ENCODE peak calls at places on chromosomes 11 and 22, in seven cellular contexts. M, S, C, I, V, N and H are unnamed samples.

GRCh38 chr11:126133902-126134301 is 71.2 kb upstream of the CDON start:
- DNase-seq in M (no peak), S (no peak), C (no peak), I (no peak), V (no peak), N (no peak), H (no peak)

GRCh38 chr22:46136539-46137217 is 13.6 kb upstream of the PPARA start:
- DNase-seq in M (no peak), S (no peak), C (no peak), I (no peak), V (no peak), N (no peak), H (no peak)

GRCh38 chr11:65718964-65719492 is 1.6 kb downstream of the RNASEH2C start:
- DNase-seq in M (no peak), S (peak; percentile 32), C (no peak), I (peak; percentile 12), V (no peak), N (no peak), H (no peak)

GRCh38 chr11:110076388-110076965 is 16.7 kb upstream of the ZC3H12C start:
- DNase-seq in M (no peak), S (peak; percentile 59), C (no peak), I (peak; percentile 81), V (no peak), N (no peak), H (peak; percentile 90)

GRCh38 chr11:2511421-2512369 is 66.9 kb downstream of the KCNQ1 start:
- DNase-seq in M (peak; percentile 11), S (no peak), C (no peak), I (no peak), V (no peak), N (no peak), H (no peak)

GRCh38 chr11:14110629-14111028 is 148.1 kb downstream of the SPON1 start:
- DNase-seq in M (no peak), S (no peak), C (no peak), I (no peak), V (no peak), N (no peak), H (no peak)

GRCh38 chr11:109291553-109291952 is 130.4 kb upstream of the C11orf87 start:
- DNase-seq in M (no peak), S (no peak), C (no peak), I (peak; percentile 37), V (no peak), N (no peak), H (no peak)

GRCh38 chr22:30310881-30311771 is 15.6 kb downstream of the TBC1D10A start:
- DNase-seq in M (no peak), S (peak; percentile 38), C (no peak), I (peak; percentile 61), V (no peak), N (no peak), H (no peak)

GRCh38 chr11:67272327-67273259 is 6.3 kb downstream of the GRK2 start:
- DNase-seq in M (no peak), S (no peak), C (no peak), I (no peak), V (peak; percentile 4), N (no peak), H (no peak)

GRCh38 chr22:37208401-37209139 is 3.7 kb downstream of the SSTR3 start:
- DNase-seq in M (peak; percentile 8), S (no peak), C (no peak), I (no peak), V (no peak), N (no peak), H (no peak)

GRCh38 chr11:6431861-6432260 is 8.9 kb downstream of the HPX start:
- DNase-seq in M (no peak), S (peak; percentile 41), C (no peak), I (peak; percentile 86), V (no peak), N (no peak), H (peak; percentile 88)

GRCh38 chr11:73584831-73585230 is 13.1 kb downstream of the FAM168A start:
- DNase-seq in M (no peak), S (no peak), C (no peak), I (no peak), V (no peak), N (no peak), H (no peak)

GRCh38 chr11:45846174-45846675 is 1.1 kb upstream of the CRY2 start:
- DNase-seq in M (no peak), S (no peak), C (no peak), I (no peak), V (no peak), N (no peak), H (no peak)

GRCh38 chr11:18723991-18724390 is 2.0 kb downstream of the IGSF22 start:
- DNase-seq in M (no peak), S (no peak), C (no peak), I (no peak), V (no peak), N (no peak), H (no peak)

GRCh38 chr11:8722156-8722555 is 39.6 kb downstream of the RPL27A start:
- DNase-seq in M (no peak), S (peak; percentile 72), C (no peak), I (no peak), V (no peak), N (no peak), H (peak; percentile 32)

GRCh38 chr11:13149991-13150390 is 127.6 kb upstream of the BMAL1 start:
- DNase-seq in M (no peak), S (no peak), C (no peak), I (peak; percentile 55), V (no peak), N (no peak), H (no peak)

GRCh38 chr11:11980841-11981308 is 27.6 kb downstream of the DKK3 start:
- DNase-seq in M (no peak), S (peak; percentile 54), C (no peak), I (no peak), V (no peak), N (no peak), H (no peak)

GRCh38 chr22:31036671-31037550 is 44.2 kb upstream of the SMTN start:
- DNase-seq in M (no peak), S (peak; percentile 47), C (no peak), I (peak; percentile 67), V (no peak), N (no peak), H (peak; percentile 39)

GRCh38 chr11:67237574-67237973 is 28.7 kb upstream of the GRK2 start:
- DNase-seq in M (no peak), S (no peak), C (no peak), I (no peak), V (no peak), N (no peak), H (no peak)

GRCh38 chr11:126661051-126661450 is 305.6 kb downstream of the ST3GAL4 start:
- DNase-seq in M (no peak), S (no peak), C (no peak), I (no peak), V (no peak), N (no peak), H (no peak)

GRCh38 chr11:71170619-71171018 is 81.8 kb downstream of the SHANK2 start:
- DNase-seq in M (no peak), S (no peak), C (no peak), I (no peak), V (no peak), N (no peak), H (no peak)